ENCODE peak calls at places on chromosome 18, in four cellular contexts. B is lower lobe of right lung, U is AG09309, T is cardiac muscle cell. F is an unnamed sample.

GRCh38 chr18:57909620-57910019 is 106.5 kb upstream of the ATP8B1 start:
- DNase-seq in B (no peak), U (no peak), T (no peak), F (no peak)

GRCh38 chr18:47756364-47757016 is 174.0 kb downstream of the SMAD2 start:
- DNase-seq in B (peak), U (no peak), T (peak), F (peak)

GRCh38 chr18:49018961-49019445 is 68.2 kb upstream of the SMAD7 start:
- DNase-seq in B (no peak), U (no peak), T (no peak), F (no peak)

GRCh38 chr18:7232218-7232617 is 1.3 kb downstream of the LRRC30 start:
- DNase-seq in B (no peak), U (no peak), T (no peak), F (no peak)

GRCh38 chr18:30454920-30455319 is 587.6 kb downstream of the DSC3 start:
- DNase-seq in B (no peak), U (no peak), T (no peak), F (no peak)

GRCh38 chr18:60246606-60247005 is 126.0 kb downstream of the MC4R start:
- DNase-seq in B (no peak), U (no peak), T (no peak), F (no peak)

GRCh38 chr18:47397671-47398319 is 146.3 kb upstream of the SKOR2 start:
- DNase-seq in B (no peak), U (no peak), T (no peak), F (peak)

GRCh38 chr18:79046522-79046921 is 22.7 kb upstream of the ATP9B start:
- DNase-seq in B (no peak), U (no peak), T (no peak), F (no peak)

GRCh38 chr18:79553696-79554095 is 125.9 kb upstream of the CTDP1 start:
- DNase-seq in B (no peak), U (no peak), T (no peak), F (no peak)

GRCh38 chr18:75875559-75875958 is 448.1 kb upstream of the SMIM21 start:
- DNase-seq in B (no peak), U (no peak), T (no peak), F (no peak)

GRCh38 chr18:43277164-43277600 is at the start of gene SYT4:
- DNase-seq in B (no peak), U (peak), T (peak), F (no peak)

GRCh38 chr18:13612111-13612997 is 114.0 kb downstream of the FAM210A start:
- DNase-seq in B (no peak), U (no peak), T (no peak), F (peak)

GRCh38 chr18:58276640-58277456 is 232.8 kb downstream of the NEDD4L start:
- DNase-seq in B (no peak), U (no peak), T (no peak), F (no peak)

GRCh38 chr18:22428672-22429071 is 11.0 kb upstream of the CTAGE1 start:
- DNase-seq in B (no peak), U (no peak), T (no peak), F (no peak)

GRCh38 chr18:59957957-59958356 is 58.2 kb downstream of the PMAIP1 start:
- DNase-seq in B (no peak), U (no peak), T (peak), F (no peak)

GRCh38 chr18:51123936-51124486 is 73.5 kb downstream of the MEX3C start:
- DNase-seq in B (no peak), U (no peak), T (no peak), F (no peak)

GRCh38 chr18:37407571-37407970 is 158.0 kb downstream of the CELF4 start:
- DNase-seq in B (no peak), U (no peak), T (no peak), F (no peak)

GRCh38 chr18:61957801-61958516 is 65.2 kb upstream of the RNF152 start:
- DNase-seq in B (no peak), U (no peak), T (no peak), F (no peak)

GRCh38 chr18:50076245-50076644 is 118.7 kb downstream of the MYO5B start:
- DNase-seq in B (no peak), U (no peak), T (no peak), F (no peak)

GRCh38 chr18:32167980-32168379 is 21.9 kb upstream of the MEP1B start:
- DNase-seq in B (no peak), U (no peak), T (no peak), F (no peak)

GRCh38 chr18:35289293-35290069 is 548 bp downstream of the ZSCAN30 start:
- DNase-seq in B (no peak), U (no peak), T (peak), F (peak)

GRCh38 chr18:6058941-6059340 is 163.6 kb upstream of the TMEM200C start:
- DNase-seq in B (no peak), U (peak), T (peak), F (no peak)

GRCh38 chr18:58789856-58790255 is 74.8 kb upstream of the ZNF532 start:
- DNase-seq in B (no peak), U (no peak), T (no peak), F (no peak)

GRCh38 chr18:8515142-8515865 is 93.9 kb upstream of the RAB12 start:
- DNase-seq in B (no peak), U (no peak), T (no peak), F (no peak)

GRCh38 chr18:47618758-47619157 is 311.7 kb downstream of the SMAD2 start:
- DNase-seq in B (no peak), U (no peak), T (no peak), F (no peak)

GRCh38 chr18:3511980-3512379 is 62.0 kb downstream of the TGIF1 start:
- DNase-seq in B (no peak), U (peak), T (no peak), F (no peak)

GRCh38 chr18:22726469-22726868 is 206.7 kb upstream of the RBBP8 start:
- DNase-seq in B (no peak), U (no peak), T (no peak), F (no peak)

GRCh38 chr18:62634471-62634870 is 80.9 kb upstream of the PHLPP1 start:
- DNase-seq in B (no peak), U (peak), T (no peak), F (no peak)

GRCh38 chr18:31399336-31400032 is 22.9 kb downstream of the DSG4 start:
- DNase-seq in B (no peak), U (no peak), T (no peak), F (no peak)

GRCh38 chr18:68176901-68177300 is 538.0 kb downstream of the TMX3 start:
- DNase-seq in B (no peak), U (no peak), T (no peak), F (no peak)

GRCh38 chr18:68177807-68178702 is 536.9 kb downstream of the TMX3 start:
- DNase-seq in B (no peak), U (peak), T (no peak), F (no peak)

DNA sequence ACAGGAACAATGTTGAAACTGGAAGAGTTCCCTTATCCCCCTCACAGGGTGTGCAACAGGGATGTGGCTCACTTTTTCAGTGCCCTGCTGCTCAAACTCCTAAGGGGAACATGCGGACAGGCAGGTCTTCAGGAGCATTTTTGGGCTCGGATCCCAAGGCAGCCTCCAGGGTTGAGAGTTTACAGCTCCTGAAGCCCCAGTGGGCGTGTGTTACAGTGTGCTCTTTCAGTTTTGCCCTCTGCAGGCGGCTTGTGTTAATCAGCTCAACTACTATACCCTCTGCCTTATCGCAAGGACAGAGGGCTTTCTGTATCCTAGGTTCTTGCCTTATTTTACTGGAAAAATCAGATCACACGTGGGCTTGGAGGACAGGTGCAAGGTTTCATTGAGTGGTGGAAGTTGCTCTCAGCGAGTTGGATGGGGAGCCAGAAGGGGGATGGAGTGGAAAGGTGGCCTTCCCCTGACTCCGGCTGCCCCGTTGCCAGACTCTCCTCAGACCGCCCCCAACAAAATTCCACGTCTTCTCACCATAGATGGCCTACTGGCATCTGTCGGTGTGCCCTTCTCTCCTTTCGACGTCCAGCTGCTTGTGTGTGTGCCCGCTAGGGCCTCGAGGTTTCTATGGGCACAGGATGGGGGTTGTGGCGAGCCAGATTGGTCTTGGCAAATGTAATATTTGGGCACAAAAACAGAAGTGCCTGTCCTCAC is 541.9 kb downstream of the TMX3 start:
- DNase-seq in B (no peak), U (no peak), T (peak), F (no peak)
- TF ChIP-seq CTCF in B (no peak), U (no peak), T (no peak), F (no peak)

DNA sequence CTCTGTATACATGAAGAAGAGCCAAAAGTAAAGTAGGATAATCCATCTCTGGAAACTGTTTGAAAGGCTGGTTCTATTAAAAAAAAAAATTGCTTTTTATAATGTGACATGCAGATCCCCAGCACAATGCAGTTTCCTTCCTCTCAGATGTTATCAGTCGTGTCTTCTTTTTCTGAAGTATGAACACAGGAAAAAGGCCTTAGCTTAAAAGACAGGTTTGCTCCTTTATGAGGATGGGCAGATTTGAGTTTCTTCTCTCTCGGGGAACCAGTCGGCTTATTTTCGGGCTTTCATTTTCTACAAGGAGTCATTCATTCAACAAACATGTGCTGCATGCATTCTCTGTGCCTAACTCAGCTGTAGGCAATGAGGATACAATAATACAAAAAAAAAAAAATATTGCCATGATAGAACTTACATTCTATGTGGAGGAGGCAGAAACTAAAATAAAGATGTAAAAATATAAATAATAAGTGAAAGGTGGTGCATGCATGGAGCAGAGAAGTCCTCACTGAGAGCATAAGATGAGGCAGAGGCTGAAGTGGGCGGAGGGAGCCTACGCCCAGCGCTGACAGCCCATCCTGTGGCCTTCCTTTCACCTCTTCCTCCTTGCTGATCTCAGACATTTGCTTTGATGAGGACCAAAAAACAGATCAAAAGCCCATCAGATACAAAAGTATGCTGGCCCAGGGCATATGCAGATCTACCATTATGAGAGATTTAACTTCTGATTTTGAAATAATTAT is at the start of gene CD226:
- DNase-seq in B (no peak), U (no peak), T (no peak), F (no peak)
- TF ChIP-seq CTCF in B (no peak), U (no peak), T (no peak), F (no peak)

GRCh38 chr18:44897445-44898215 is 216.9 kb downstream of the SETBP1 start:
- DNase-seq in B (no peak), U (no peak), T (no peak), F (no peak)

GRCh38 chr18:44893045-44893706 is 212.5 kb downstream of the SETBP1 start:
- DNase-seq in B (no peak), U (no peak), T (no peak), F (no peak)

GRCh38 chr18:44896817-44897216 is 216.1 kb downstream of the SETBP1 start:
- DNase-seq in B (no peak), U (no peak), T (no peak), F (no peak)

GRCh38 chr18:44894011-44894410 is 213.3 kb downstream of the SETBP1 start:
- DNase-seq in B (no peak), U (no peak), T (no peak), F (no peak)

DNA sequence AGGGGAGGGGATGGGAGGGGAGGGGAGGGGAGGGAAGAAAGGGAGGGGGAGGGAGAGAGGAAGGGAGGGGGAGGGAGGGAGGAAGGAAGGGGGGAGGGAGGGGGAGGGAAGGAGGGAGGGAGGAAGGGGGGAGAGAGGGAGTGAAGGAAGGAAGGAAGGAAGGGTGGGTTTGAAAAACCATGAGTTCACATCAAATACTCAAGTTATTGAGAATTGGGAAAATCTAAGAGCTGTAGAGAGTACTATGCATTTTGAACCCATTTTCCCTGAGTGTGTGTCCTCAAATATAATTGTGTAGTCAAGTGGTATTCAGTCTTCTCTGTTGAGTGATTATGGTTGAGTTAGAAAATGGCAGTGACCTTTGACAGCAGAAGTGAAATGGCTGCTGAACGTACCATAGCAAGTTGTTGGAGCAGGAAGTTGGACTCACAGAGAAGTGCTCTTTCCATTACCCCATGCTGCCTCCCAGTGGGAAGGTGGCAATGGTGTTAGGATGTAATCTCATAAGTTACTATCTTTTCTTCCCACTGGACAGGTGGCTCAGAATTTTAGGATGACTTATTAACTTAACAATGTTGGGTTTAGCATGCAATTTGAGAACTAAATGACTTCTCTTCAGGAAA is 214.6 kb downstream of the SETBP1 start:
- DNase-seq in B (no peak), U (peak), T (no peak), F (peak)
- TF ChIP-seq CTCF in B (peak), U (peak), T (peak), F (peak)

GRCh38 chr18:26863921-26864497 is 1.5 kb downstream of the AQP4 start:
- DNase-seq in B (no peak), U (no peak), T (no peak), F (no peak)

GRCh38 chr18:26862084-26862483 is 3.4 kb downstream of the AQP4 start:
- DNase-seq in B (no peak), U (no peak), T (no peak), F (no peak)

GRCh38 chr18:26865557-26865956 is at the start of gene AQP4:
- DNase-seq in B (peak), U (no peak), T (peak), F (no peak)

GRCh38 chr18:26864658-26865057 is 849 bp downstream of the AQP4 start:
- DNase-seq in B (no peak), U (no peak), T (no peak), F (no peak)

DNA sequence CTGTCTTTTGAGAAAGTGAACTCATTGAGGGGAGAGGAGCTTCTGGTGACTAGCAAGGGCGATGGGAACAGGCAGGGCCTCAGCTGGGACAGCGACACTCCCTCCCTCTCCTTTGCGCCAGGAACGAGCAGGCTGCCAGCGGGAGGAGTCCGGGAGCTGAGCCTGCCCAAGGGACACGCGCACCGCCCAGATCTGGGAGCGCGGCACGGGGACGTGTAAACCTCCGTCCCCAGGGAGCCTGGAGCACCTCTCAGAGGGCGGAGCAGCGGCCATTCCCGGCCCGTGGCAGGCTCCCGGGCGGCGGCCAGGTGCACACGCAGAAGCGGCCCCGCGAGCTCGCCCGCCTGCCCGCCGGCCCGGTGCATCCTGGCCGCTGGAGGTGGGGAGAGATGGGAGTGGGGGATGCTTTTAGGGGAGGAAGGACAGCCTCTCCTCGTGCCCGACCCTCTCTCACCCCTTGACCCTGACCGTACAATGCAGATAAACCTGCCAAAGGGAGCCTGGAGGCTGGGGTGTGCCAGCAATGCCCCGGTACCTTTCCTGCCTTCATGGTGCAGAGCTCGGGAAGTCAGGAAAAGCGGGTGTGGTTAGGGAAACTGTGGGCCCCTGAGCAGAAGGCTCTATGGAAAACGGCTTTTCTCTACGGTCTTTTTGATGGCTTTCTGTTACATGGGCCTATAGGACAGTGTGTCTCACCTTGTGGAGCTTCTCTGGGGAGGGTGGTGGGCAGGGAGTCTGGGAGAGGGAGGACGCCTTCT is 2.2 kb downstream of the AQP4 start:
- DNase-seq in B (peak), U (no peak), T (peak), F (no peak)
- TF ChIP-seq CTCF in B (no peak), U (no peak), T (no peak), F (no peak)

F was measured in GM10248.